ENCODE peak calls at places on chromosomes 2 and 18, in ten cellular contexts. One of them, this sample, is unnamed.

GRCh38 chr2:199457147-199458016 is at the start of gene SATB2:
- DNase-seq in fibroblast of the aortic adventitia: peak
- DNase-seq in lower leg skin: no peak
- DNase-seq in CD8-positive, alpha-beta T cell: no peak
- DNase-seq in fibroblast of lung: peak
- DNase-seq in GM10248: peak
- DNase-seq in GM23338: no peak
- DNase-seq in epithelial cell of esophagus: peak
- DNase-seq in tibial artery: no peak
- DNase-seq in astrocyte of the cerebellum: no peak
- DNase-seq in this sample: peak

GRCh38 chr2:231926761-231927565 is 767 bp upstream of the NPPC start:
- DNase-seq in fibroblast of lung: no peak
- DNase-seq in epithelial cell of esophagus: peak
- DNase-seq in astrocyte of the cerebellum: no peak
- DNase-seq in GM23338: peak
- DNase-seq in tibial artery: peak
- DNase-seq in GM10248: peak
- DNase-seq in lower leg skin: no peak
- DNase-seq in fibroblast of the aortic adventitia: no peak
- DNase-seq in CD8-positive, alpha-beta T cell: peak
- DNase-seq in this sample: peak

GRCh38 chr18:76709659-76710645 is 112.4 kb upstream of the ZNF236 start:
- DNase-seq in GM23338: peak
- DNase-seq in astrocyte of the cerebellum: peak
- DNase-seq in GM10248: peak
- DNase-seq in epithelial cell of esophagus: peak
- DNase-seq in fibroblast of lung: peak
- DNase-seq in fibroblast of the aortic adventitia: peak
- DNase-seq in lower leg skin: peak
- DNase-seq in CD8-positive, alpha-beta T cell: peak
- DNase-seq in tibial artery: peak
- DNase-seq in this sample: peak

GRCh38 chr2:227884511-227884947 is 13.1 kb downstream of the DAW1 start:
- DNase-seq in astrocyte of the cerebellum: no peak
- DNase-seq in lower leg skin: no peak
- DNase-seq in GM10248: peak
- DNase-seq in CD8-positive, alpha-beta T cell: peak
- DNase-seq in GM23338: peak
- DNase-seq in epithelial cell of esophagus: peak
- DNase-seq in tibial artery: no peak
- DNase-seq in fibroblast of lung: peak
- DNase-seq in fibroblast of the aortic adventitia: peak
- DNase-seq in this sample: peak

GRCh38 chr2:15747698-15748471 is 156.2 kb downstream of the DDX1 start:
- DNase-seq in GM10248: no peak
- DNase-seq in fibroblast of the aortic adventitia: no peak
- DNase-seq in epithelial cell of esophagus: no peak
- DNase-seq in astrocyte of the cerebellum: no peak
- DNase-seq in lower leg skin: no peak
- DNase-seq in GM23338: peak
- DNase-seq in fibroblast of lung: no peak
- DNase-seq in tibial artery: no peak
- DNase-seq in CD8-positive, alpha-beta T cell: no peak
- DNase-seq in this sample: no peak

GRCh38 chr2:19362094-19362649 is 3.7 kb upstream of the OSR1 start:
- DNase-seq in tibial artery: no peak
- DNase-seq in lower leg skin: no peak
- DNase-seq in CD8-positive, alpha-beta T cell: no peak
- DNase-seq in epithelial cell of esophagus: peak
- DNase-seq in fibroblast of the aortic adventitia: peak
- DNase-seq in fibroblast of lung: peak
- DNase-seq in GM10248: peak
- DNase-seq in GM23338: no peak
- DNase-seq in astrocyte of the cerebellum: no peak
- DNase-seq in this sample: peak

GRCh38 chr18:46343940-46344372 is 239.8 kb downstream of the HAUS1 start:
- DNase-seq in fibroblast of lung: no peak
- DNase-seq in CD8-positive, alpha-beta T cell: peak
- DNase-seq in lower leg skin: peak
- DNase-seq in fibroblast of the aortic adventitia: no peak
- DNase-seq in GM23338: peak
- DNase-seq in GM10248: peak
- DNase-seq in epithelial cell of esophagus: peak
- DNase-seq in astrocyte of the cerebellum: no peak
- DNase-seq in tibial artery: no peak
- DNase-seq in this sample: peak

GRCh38 chr2:112465373-112465772 is 16.6 kb upstream of the TTL start:
- DNase-seq in fibroblast of the aortic adventitia: peak
- DNase-seq in GM23338: peak
- DNase-seq in fibroblast of lung: peak
- DNase-seq in astrocyte of the cerebellum: no peak
- DNase-seq in tibial artery: no peak
- DNase-seq in epithelial cell of esophagus: peak
- DNase-seq in lower leg skin: no peak
- DNase-seq in GM10248: no peak
- DNase-seq in CD8-positive, alpha-beta T cell: no peak
- DNase-seq in this sample: no peak

GRCh38 chr2:74440378-74441110 is 1.2 kb downstream of the RTKN start:
- DNase-seq in GM10248: peak
- DNase-seq in GM23338: peak
- DNase-seq in tibial artery: peak
- DNase-seq in CD8-positive, alpha-beta T cell: peak
- DNase-seq in astrocyte of the cerebellum: no peak
- DNase-seq in fibroblast of lung: peak
- DNase-seq in lower leg skin: peak
- DNase-seq in fibroblast of the aortic adventitia: peak
- DNase-seq in epithelial cell of esophagus: peak
- DNase-seq in this sample: peak
- TF ChIP-seq CTCF in GM10248: peak
- TF ChIP-seq CTCF in GM23338: no peak
- TF ChIP-seq CTCF in tibial artery: peak
- TF ChIP-seq CTCF in CD8-positive, alpha-beta T cell: no peak
- TF ChIP-seq CTCF in astrocyte of the cerebellum: peak
- TF ChIP-seq CTCF in fibroblast of lung: peak
- TF ChIP-seq CTCF in lower leg skin: no peak
- TF ChIP-seq CTCF in fibroblast of the aortic adventitia: peak
- TF ChIP-seq CTCF in epithelial cell of esophagus: no peak
- TF ChIP-seq CTCF in this sample: no peak

GRCh38 chr18:4599312-4599711 is 144.2 kb upstream of the DLGAP1 start:
- DNase-seq in tibial artery: no peak
- DNase-seq in fibroblast of lung: no peak
- DNase-seq in astrocyte of the cerebellum: no peak
- DNase-seq in lower leg skin: no peak
- DNase-seq in GM23338: peak
- DNase-seq in epithelial cell of esophagus: no peak
- DNase-seq in fibroblast of the aortic adventitia: no peak
- DNase-seq in GM10248: no peak
- DNase-seq in CD8-positive, alpha-beta T cell: no peak
- DNase-seq in this sample: no peak
- TF ChIP-seq CTCF in tibial artery: no peak
- TF ChIP-seq CTCF in fibroblast of lung: no peak
- TF ChIP-seq CTCF in astrocyte of the cerebellum: no peak
- TF ChIP-seq CTCF in lower leg skin: no peak
- TF ChIP-seq CTCF in GM23338: peak
- TF ChIP-seq CTCF in epithelial cell of esophagus: no peak
- TF ChIP-seq CTCF in fibroblast of the aortic adventitia: no peak
- TF ChIP-seq CTCF in GM10248: no peak
- TF ChIP-seq CTCF in CD8-positive, alpha-beta T cell: no peak
- TF ChIP-seq CTCF in this sample: no peak

DNA sequence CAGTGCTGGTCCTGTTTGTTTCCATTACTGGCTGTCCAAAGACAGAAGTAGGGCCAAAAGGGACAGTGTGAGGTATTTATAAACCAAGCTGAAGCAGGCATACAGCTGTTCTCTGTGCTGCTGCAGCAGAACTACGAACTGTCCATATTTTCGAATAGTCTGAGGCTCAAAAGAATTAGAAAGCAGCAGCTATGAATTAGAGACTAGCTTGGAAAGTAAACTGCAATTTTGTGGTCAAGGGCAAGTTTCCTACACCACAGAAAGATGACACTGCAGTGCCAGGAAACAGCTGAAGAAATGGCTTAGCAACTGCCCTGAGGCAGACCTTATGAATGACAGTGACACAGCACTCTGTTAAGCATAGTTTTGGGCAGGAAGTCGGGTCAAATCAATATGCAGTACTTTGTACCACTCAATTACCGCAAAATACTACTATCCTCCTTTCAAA is 125.3 kb downstream of the TMEM131 start:
- DNase-seq in GM10248: peak
- DNase-seq in fibroblast of lung: peak
- DNase-seq in epithelial cell of esophagus: peak
- DNase-seq in GM23338: no peak
- DNase-seq in lower leg skin: peak
- DNase-seq in astrocyte of the cerebellum: peak
- DNase-seq in tibial artery: no peak
- DNase-seq in CD8-positive, alpha-beta T cell: no peak
- DNase-seq in fibroblast of the aortic adventitia: peak
- DNase-seq in this sample: peak
- TF ChIP-seq CTCF in GM10248: peak
- TF ChIP-seq CTCF in fibroblast of lung: no peak
- TF ChIP-seq CTCF in epithelial cell of esophagus: no peak
- TF ChIP-seq CTCF in GM23338: no peak
- TF ChIP-seq CTCF in lower leg skin: no peak
- TF ChIP-seq CTCF in astrocyte of the cerebellum: no peak
- TF ChIP-seq CTCF in tibial artery: no peak
- TF ChIP-seq CTCF in CD8-positive, alpha-beta T cell: no peak
- TF ChIP-seq CTCF in fibroblast of the aortic adventitia: no peak
- TF ChIP-seq CTCF in this sample: no peak

DNA sequence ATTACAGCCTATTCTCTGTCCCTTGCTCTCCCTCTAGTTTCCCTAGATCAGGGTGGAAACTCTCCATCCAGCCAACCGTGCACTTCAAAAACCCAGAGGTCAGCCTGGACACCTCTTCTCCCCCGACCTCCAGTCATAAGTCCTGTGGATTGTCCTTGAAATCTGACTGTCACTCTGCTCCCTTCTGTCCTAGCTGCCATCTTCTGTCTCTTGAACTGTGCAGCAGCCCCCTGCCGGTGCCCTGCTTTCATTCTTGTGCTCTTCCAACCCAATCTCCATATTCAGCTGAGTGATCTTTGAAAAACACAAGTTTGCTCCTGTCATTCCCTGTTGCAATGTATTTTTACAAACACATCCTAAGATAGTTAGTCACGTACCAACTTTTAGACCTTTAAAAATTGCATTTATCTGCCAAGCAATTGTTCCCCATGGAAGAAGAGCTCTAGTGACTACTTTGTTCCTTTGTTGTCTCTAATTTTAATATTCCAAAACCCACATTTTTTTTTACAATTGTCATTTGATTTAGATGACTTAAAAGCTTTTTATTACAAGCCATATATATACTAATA is 254.3 kb downstream of the CAMKMT start:
- DNase-seq in fibroblast of the aortic adventitia: no peak
- DNase-seq in GM23338: peak
- DNase-seq in CD8-positive, alpha-beta T cell: no peak
- DNase-seq in epithelial cell of esophagus: no peak
- DNase-seq in astrocyte of the cerebellum: no peak
- DNase-seq in GM10248: no peak
- DNase-seq in tibial artery: no peak
- DNase-seq in fibroblast of lung: no peak
- DNase-seq in lower leg skin: no peak
- DNase-seq in this sample: no peak
- TF ChIP-seq CTCF in fibroblast of the aortic adventitia: no peak
- TF ChIP-seq CTCF in GM23338: no peak
- TF ChIP-seq CTCF in CD8-positive, alpha-beta T cell: no peak
- TF ChIP-seq CTCF in epithelial cell of esophagus: no peak
- TF ChIP-seq CTCF in astrocyte of the cerebellum: no peak
- TF ChIP-seq CTCF in GM10248: no peak
- TF ChIP-seq CTCF in tibial artery: no peak
- TF ChIP-seq CTCF in fibroblast of lung: no peak
- TF ChIP-seq CTCF in lower leg skin: no peak
- TF ChIP-seq CTCF in this sample: no peak

GRCh38 chr18:5073026-5073944 is 123.8 kb downstream of the AKAIN1 start:
- DNase-seq in CD8-positive, alpha-beta T cell: no peak
- DNase-seq in GM23338: peak
- DNase-seq in lower leg skin: no peak
- DNase-seq in GM10248: peak
- DNase-seq in astrocyte of the cerebellum: no peak
- DNase-seq in fibroblast of the aortic adventitia: peak
- DNase-seq in tibial artery: no peak
- DNase-seq in fibroblast of lung: peak
- DNase-seq in epithelial cell of esophagus: peak
- DNase-seq in this sample: peak
- TF ChIP-seq CTCF in CD8-positive, alpha-beta T cell: peak
- TF ChIP-seq CTCF in GM23338: peak
- TF ChIP-seq CTCF in lower leg skin: no peak
- TF ChIP-seq CTCF in GM10248: peak
- TF ChIP-seq CTCF in astrocyte of the cerebellum: peak
- TF ChIP-seq CTCF in fibroblast of the aortic adventitia: peak
- TF ChIP-seq CTCF in tibial artery: peak
- TF ChIP-seq CTCF in fibroblast of lung: no peak
- TF ChIP-seq CTCF in epithelial cell of esophagus: peak
- TF ChIP-seq CTCF in this sample: peak

DNA sequence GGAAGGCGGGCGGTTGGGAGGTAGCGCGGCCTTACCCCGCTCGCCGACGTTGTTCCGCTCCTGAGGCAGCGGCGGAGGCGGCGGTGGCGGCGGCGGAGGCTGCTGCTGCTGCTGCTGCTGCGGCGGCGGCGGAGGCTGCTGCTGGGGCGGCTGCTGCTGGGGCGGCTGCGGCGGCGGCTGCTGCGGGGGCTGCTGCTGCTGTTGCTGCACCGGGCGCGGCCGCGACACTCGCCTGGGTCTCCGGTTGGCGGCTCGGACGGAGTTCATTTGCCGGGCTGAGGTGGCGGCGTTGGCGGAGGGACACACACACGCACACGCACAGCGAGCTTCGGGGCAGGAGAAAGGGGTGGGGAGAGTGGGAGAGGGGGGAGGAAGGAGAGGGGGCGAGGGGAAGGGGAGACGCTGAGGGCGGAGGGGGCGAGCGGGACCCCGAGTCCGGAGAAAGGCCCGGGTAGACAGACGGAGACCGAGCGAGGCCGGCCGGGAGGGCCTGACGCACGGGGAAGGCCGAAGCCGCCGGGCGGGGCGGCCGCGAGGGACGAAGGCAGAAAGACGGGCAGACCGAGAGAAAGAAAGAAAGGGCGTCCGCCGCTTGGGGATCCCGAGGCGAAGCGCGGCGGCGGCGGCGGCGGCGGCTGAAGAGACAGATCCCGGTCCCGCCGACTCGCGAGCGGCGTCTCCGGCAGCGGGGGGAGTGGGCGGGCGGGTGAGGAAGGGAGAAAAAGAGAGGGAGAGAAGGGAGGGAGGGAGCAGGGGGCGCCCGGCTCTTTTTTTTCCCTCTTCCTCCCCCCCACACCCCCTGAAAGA is 641 bp downstream of the FBXO11 start:
- DNase-seq in GM10248: peak
- DNase-seq in fibroblast of the aortic adventitia: peak
- DNase-seq in epithelial cell of esophagus: peak
- DNase-seq in GM23338: no peak
- DNase-seq in astrocyte of the cerebellum: no peak
- DNase-seq in fibroblast of lung: peak
- DNase-seq in CD8-positive, alpha-beta T cell: peak
- DNase-seq in tibial artery: peak
- DNase-seq in lower leg skin: peak
- DNase-seq in this sample: peak
- TF ChIP-seq CTCF in GM10248: no peak
- TF ChIP-seq CTCF in fibroblast of the aortic adventitia: no peak
- TF ChIP-seq CTCF in epithelial cell of esophagus: no peak
- TF ChIP-seq CTCF in GM23338: no peak
- TF ChIP-seq CTCF in astrocyte of the cerebellum: no peak
- TF ChIP-seq CTCF in fibroblast of lung: no peak
- TF ChIP-seq CTCF in CD8-positive, alpha-beta T cell: no peak
- TF ChIP-seq CTCF in tibial artery: no peak
- TF ChIP-seq CTCF in lower leg skin: no peak
- TF ChIP-seq CTCF in this sample: no peak

This sample was measured in GM20000.